ENCODE peak calls at places on chromosomes 7 and 10, in four cellular contexts. C is CD8-positive, alpha-beta memory T cell; T is vagina; Y is endodermal cell. L is an unnamed sample.

GRCh38 chr7:142557971-142558582 is 191.2 kb upstream of the PRSS1 start:
- DNase-seq in T (no peak), C (peak), Y (peak), L (no peak)

GRCh38 chr7:5428470-5429252 is 5.0 kb upstream of the TNRC18 start:
- DNase-seq in C (no peak), Y (peak), T (no peak), L (peak)

GRCh38 chr10:98259606-98260319 is 8.2 kb downstream of the LOXL4 start:
- DNase-seq in Y (no peak), T (peak), C (no peak), L (no peak)

GRCh38 chr7:11896663-11897062 is 64.7 kb upstream of the THSD7A start:
- DNase-seq in Y (no peak), C (no peak), T (no peak), L (no peak)

GRCh38 chr7:112103246-112103645 is 103.0 kb downstream of the DOCK4 start:
- DNase-seq in C (no peak), Y (no peak), T (no peak), L (no peak)

GRCh38 chr10:18647945-18648344 is 3.4 kb downstream of the NSUN6 start:
- DNase-seq in T (no peak), Y (no peak), C (no peak), L (no peak)

GRCh38 chr10:101018118-101018599 is 12.8 kb downstream of the PDZD7 start:
- DNase-seq in T (no peak), Y (peak), C (no peak), L (no peak)

GRCh38 chr7:95295399-95295798 is 28.9 kb downstream of the PON1 start:
- DNase-seq in C (no peak), Y (no peak), T (no peak), L (no peak)

GRCh38 chr7:130309986-130310385 is 17.0 kb downstream of the CPA4 start:
- DNase-seq in C (no peak), T (no peak), Y (no peak), L (no peak)

GRCh38 chr10:35329520-35329919 is 6.8 kb upstream of the CCNY start:
- DNase-seq in Y (peak), C (no peak), T (no peak), L (no peak)
- H3K27ac ChIP-seq in Y (no peak), C (no peak), T (peak), L (no peak)

GRCh38 chr10:46096426-46096825 is 50.4 kb upstream of the MSMB start:
- DNase-seq in T (peak), Y (no peak), C (no peak), L (no peak)

GRCh38 chr10:46094197-46094500 is 48.1 kb upstream of the MSMB start:
- DNase-seq in Y (no peak), C (no peak), T (peak), L (no peak)

GRCh38 chr10:46096909-46097575 is 51.0 kb upstream of the MSMB start:
- DNase-seq in C (no peak), T (peak), Y (no peak), L (no peak)

GRCh38 chr10:46092523-46093195 is 46.6 kb upstream of the MSMB start:
- DNase-seq in C (peak), T (peak), Y (no peak), L (no peak)

GRCh38 chr10:46094931-46095755 is 49.1 kb upstream of the MSMB start:
- DNase-seq in Y (peak), C (peak), T (peak), L (no peak)
- H3K27ac ChIP-seq in Y (no peak), C (no peak), T (no peak), L (no peak)

GRCh38 chr10:33193867-33194521 is 140.5 kb downstream of the NRP1 start:
- DNase-seq in C (no peak), T (no peak), Y (no peak), L (no peak)
- H3K27ac ChIP-seq in C (no peak), T (peak), Y (no peak), L (no peak)

GRCh38 chr7:80772347-80773101 is 134.1 kb downstream of the CD36 start:
- DNase-seq in C (no peak), T (no peak), Y (peak), L (no peak)
- H3K27ac ChIP-seq in C (no peak), T (peak), Y (no peak), L (no peak)

GRCh38 chr10:50563906-50564305 is 59.9 kb downstream of the SGMS1 start:
- DNase-seq in T (no peak), Y (peak), C (no peak), L (no peak)
- H3K27ac ChIP-seq in T (no peak), Y (no peak), C (no peak), L (no peak)

GRCh38 chr10:119291223-119291900 is 84.0 kb downstream of the GRK5 start:
- DNase-seq in C (no peak), Y (no peak), T (no peak), L (no peak)
- H3K27ac ChIP-seq in C (no peak), Y (no peak), T (no peak), L (no peak)

GRCh38 chr10:93841930-93842329 is 51.8 kb upstream of the SLC35G1 start:
- DNase-seq in T (no peak), Y (peak), C (no peak), L (no peak)

GRCh38 chr10:93835770-93836169 is 58.0 kb upstream of the SLC35G1 start:
- DNase-seq in C (no peak), Y (no peak), T (no peak), L (no peak)

DNA sequence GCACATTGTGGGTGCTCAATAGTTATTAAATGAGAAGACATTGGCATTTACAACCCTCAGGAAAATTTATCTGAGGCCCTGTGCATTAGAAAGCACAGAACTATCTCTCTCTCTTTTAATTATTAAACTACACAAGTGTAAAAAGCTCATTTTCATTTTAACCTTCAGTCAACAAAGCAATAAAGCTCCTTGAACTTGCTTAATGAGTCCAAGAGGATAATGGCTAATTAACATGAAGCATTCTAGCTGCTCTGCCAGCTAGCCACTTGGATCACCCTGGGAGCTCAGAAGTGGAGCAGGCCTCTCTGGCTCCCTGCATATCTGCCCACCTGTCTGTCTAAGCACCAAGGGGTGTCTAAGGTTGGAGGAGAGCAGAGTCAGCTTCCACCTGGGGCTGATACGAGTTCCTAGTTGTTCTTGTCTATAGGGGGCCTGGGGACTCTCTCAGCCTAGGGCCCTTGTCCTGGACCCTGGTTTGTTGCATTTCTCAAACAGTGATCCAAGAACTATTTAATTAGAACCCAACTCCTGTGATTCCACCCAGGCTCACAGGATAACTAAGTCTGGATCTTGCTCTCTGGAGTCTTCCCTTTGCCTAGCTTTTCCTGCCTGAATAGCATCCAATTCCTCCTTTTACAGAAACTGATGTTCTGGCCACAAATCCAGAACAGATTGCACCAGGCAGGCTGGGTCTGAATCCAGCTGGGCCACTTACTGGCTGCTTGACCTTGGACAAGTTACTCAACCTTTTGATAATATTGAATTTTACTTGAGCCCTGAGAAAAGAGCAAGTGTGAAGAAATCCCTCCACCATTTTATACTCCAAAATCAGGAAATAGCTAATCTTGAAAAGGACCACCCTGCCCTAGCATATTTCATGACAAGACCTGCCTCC is 55.7 kb upstream of the SLC35G1 start:
- DNase-seq in Y (no peak), T (no peak), C (no peak), L (no peak)
- H3K27ac ChIP-seq in Y (no peak), T (no peak), C (no peak), L (no peak)

GRCh38 chr7:73703985-73704639 is 15.4 kb downstream of the STX1A start:
- DNase-seq in Y (peak), T (no peak), C (peak), L (peak)
- H3K27ac ChIP-seq in Y (no peak), T (peak), C (no peak), L (no peak)

GRCh38 chr7:140214075-140214684 is 37.4 kb upstream of the KDM7A start:
- DNase-seq in T (no peak), C (no peak), Y (no peak), L (no peak)

GRCh38 chr7:140212100-140212881 is 35.5 kb upstream of the KDM7A start:
- DNase-seq in Y (no peak), T (no peak), C (no peak), L (no peak)

GRCh38 chr7:140213684-140214074 is 36.9 kb upstream of the KDM7A start:
- DNase-seq in C (no peak), Y (no peak), T (no peak), L (no peak)

GRCh38 chr7:140217750-140218501 is 41.1 kb upstream of the KDM7A start:
- DNase-seq in C (no peak), Y (no peak), T (no peak), L (no peak)

GRCh38 chr7:140215281-140215680 is 38.5 kb upstream of the KDM7A start:
- DNase-seq in Y (no peak), T (no peak), C (no peak), L (no peak)
- H3K27ac ChIP-seq in Y (no peak), T (no peak), C (no peak), L (no peak)

GRCh38 chr10:60124536-60124935 is 218.2 kb upstream of the CCDC6 start:
- DNase-seq in Y (no peak), T (no peak), C (no peak), L (no peak)
- H3K27ac ChIP-seq in Y (no peak), T (no peak), C (no peak), L (no peak)